ENCODE peak calls at places on chromosomes 16 and 17, in ten cellular contexts. R is NCI-H226; C is adrenal gland; O is tibial nerve; X is left cardiac atrium; V is CD8-positive, alpha-beta T cell; G is mucosa of descending colon; D is stimulated activated CD4-positive, alpha-beta T cell treated with anti-CD3 and anti-CD28 coated beads, Interleukin-2, amount 100 ng/mL, for 48 hours; I is NCI-H1436 treated with DMSO at 0.1 percent for 48 hours; F is naive thymus-derived CD8-positive, alpha-beta T cell. N is an unnamed sample.

GRCh38 chr17:79948406-79948917 is 87.2 kb downstream of the TBC1D16 start:
- DNase-seq in R (no peak), C (no peak), O (no peak), X (peak; percentile 1), V (no peak), G (no peak), D (no peak), I (no peak), F (no peak), N (no peak)

GRCh38 chr17:80860703-80861359 is 130.8 kb upstream of the CHMP6 start:
- DNase-seq in R (no peak), C (no peak), O (no peak), X (no peak), V (no peak), G (no peak), D (no peak), I (no peak), F (no peak), N (no peak)

GRCh38 chr16:88539652-88540345 is 30.4 kb upstream of the ZC3H18 start:
- DNase-seq in R (no peak), C (no peak), O (no peak), X (no peak), V (peak; percentile 19), G (no peak), D (no peak), I (no peak), F (no peak), N (no peak)

GRCh38 chr16:12535535-12536411 is 267.9 kb downstream of the CPPED1 start:
- DNase-seq in R (no peak), C (no peak), O (no peak), X (no peak), V (no peak), G (no peak), D (peak; percentile 48), I (no peak), F (no peak), N (peak; percentile 46)

GRCh38 chr17:64090144-64090543 is 39.8 kb downstream of the ERN1 start:
- DNase-seq in R (no peak), C (peak; percentile 45), O (no peak), X (no peak), V (no peak), G (no peak), D (no peak), I (no peak), F (no peak), N (no peak)

GRCh38 chr17:1918346-1919021 is 88.7 kb downstream of the RPA1 start:
- DNase-seq in R (no peak), C (no peak), O (no peak), X (no peak), V (no peak), G (no peak), D (no peak), I (no peak), F (no peak), N (no peak)

GRCh38 chr16:85616608-85617311 is 3.6 kb downstream of the GSE1 start:
- DNase-seq in R (no peak), C (peak; percentile 92), O (no peak), X (peak; percentile 72), V (no peak), G (peak; percentile 40), D (no peak), I (no peak), F (no peak), N (no peak)

GRCh38 chr17:64778367-64779290 is 116.5 kb upstream of the SMURF2 start:
- DNase-seq in R (no peak), C (peak; percentile 31), O (no peak), X (peak; percentile 37), V (no peak), G (peak; percentile 50), D (no peak), I (no peak), F (no peak), N (no peak)

GRCh38 chr17:69757794-69758430 is 317.1 kb upstream of the KCNJ16 start:
- DNase-seq in R (no peak), C (no peak), O (no peak), X (no peak), V (no peak), G (no peak), D (no peak), I (no peak), F (no peak), N (no peak)

GRCh38 chr17:20208717-20209116 is 199.6 kb downstream of the SPECC1 start:
- DNase-seq in R (no peak), C (peak; percentile 71), O (no peak), X (no peak), V (no peak), G (no peak), D (no peak), I (no peak), F (no peak), N (no peak)

GRCh38 chr17:75980188-75981018 is 1.4 kb downstream of the TEN1 start:
- DNase-seq in R (no peak), C (no peak), O (no peak), X (no peak), V (no peak), G (no peak), D (no peak), I (no peak), F (no peak), N (no peak)

GRCh38 chr16:79089735-79090284 is 510.7 kb downstream of the MAF start:
- DNase-seq in R (no peak), C (peak; percentile 16), O (no peak), X (no peak), V (peak; percentile 54), G (peak; percentile 45), D (peak; percentile 44), I (no peak), F (no peak), N (no peak)

GRCh38 chr16:30658731-30659506 is 688 bp downstream of the FBRS start:
- DNase-seq in R (peak; percentile 93), C (peak; percentile 90), O (peak; percentile 92), X (peak; percentile 86), V (peak; percentile 97), G (no peak), D (peak; percentile 93), I (peak; percentile 87), F (no peak), N (peak; percentile 94)

GRCh38 chr16:10245002-10245401 is 62.8 kb upstream of the GRIN2A start:
- DNase-seq in R (no peak), C (no peak), O (no peak), X (no peak), V (no peak), G (no peak), D (no peak), I (no peak), F (no peak), N (no peak)

GRCh38 chr17:50559674-50560184 is 786 bp upstream of the CACNA1G start:
- DNase-seq in R (peak; percentile 55), C (peak; percentile 68), O (peak; percentile 39), X (peak; percentile 76), V (no peak), G (peak; percentile 63), D (no peak), I (no peak), F (no peak), N (no peak)

GRCh38 chr17:27423651-27424050 is 32.6 kb upstream of the KSR1 start:
- DNase-seq in R (no peak), C (no peak), O (no peak), X (no peak), V (no peak), G (no peak), D (no peak), I (no peak), F (no peak), N (no peak)

N was measured in neuronal stem cell.